ENCODE peak calls at places on chromosomes 6 and 20, in five cellular contexts. O is sigmoid colon; S is A549; P is activated CD8-positive, alpha-beta T cell treated with anti-CD3 and anti-CD28 coated beads for 36 hours; Z is heart right ventricle. E is an unnamed sample.

GRCh38 chr20:8627386-8628030 is 441.4 kb upstream of the PLCB4 start:
- DNase-seq in O (no peak), S (no peak), P (no peak), Z (no peak), E (no peak)

GRCh38 chr6:52727908-52728307 is 35.4 kb downstream of the GSTA2 start:
- DNase-seq in O (no peak), S (no peak), P (no peak), Z (no peak), E (no peak)

GRCh38 chr20:16864069-16864468 is 115.9 kb downstream of the OTOR start:
- DNase-seq in O (no peak), S (no peak), P (no peak), Z (no peak), E (no peak)

GRCh38 chr6:20370801-20371200 is 30.9 kb upstream of the E2F3 start:
- DNase-seq in O (no peak), S (no peak), P (no peak), Z (no peak), E (no peak)

GRCh38 chr6:5525209-5525608 is 263.9 kb downstream of the FARS2 start:
- DNase-seq in O (no peak), S (no peak), P (no peak), Z (no peak), E (no peak)

GRCh38 chr20:57221916-57222630 is 44.4 kb downstream of the BMP7 start:
- DNase-seq in O (no peak), S (no peak), P (no peak), Z (no peak), E (no peak)

GRCh38 chr6:165662041-165662491 is 975 bp downstream of the PDE10A start:
- DNase-seq in O (no peak), S (peak; percentile 48), P (no peak), Z (peak; percentile 61), E (no peak)

GRCh38 chr6:113421997-113422396 is 435.1 kb upstream of the MARCKS start:
- DNase-seq in O (no peak), S (no peak), P (no peak), Z (no peak), E (no peak)

GRCh38 chr6:133947302-133947900 is 5.6 kb upstream of the TBPL1 start:
- DNase-seq in O (no peak), S (no peak), P (no peak), Z (no peak), E (no peak)

GRCh38 chr6:2970034-2970685 is 1.2 kb downstream of the SERPINB6 start:
- DNase-seq in O (no peak), S (no peak), P (no peak), Z (no peak), E (no peak)

GRCh38 chr6:1614448-1614766 is 4.7 kb downstream of the FOXC1 start:
- DNase-seq in O (no peak), S (no peak), P (no peak), Z (no peak), E (no peak)

GRCh38 chr6:79030023-79030422 is 48.0 kb downstream of the PHIP start:
- DNase-seq in O (no peak), S (no peak), P (no peak), Z (no peak), E (no peak)

GRCh38 chr20:22385602-22386299 is 198.6 kb downstream of the FOXA2 start:
- DNase-seq in O (no peak), S (peak; percentile 64), P (no peak), Z (no peak), E (no peak)

GRCh38 chr6:137874204-137875001 is 7.3 kb downstream of the TNFAIP3 start:
- DNase-seq in O (no peak), S (no peak), P (no peak), Z (no peak), E (no peak)

GRCh38 chr6:160079686-160080043 is 42.0 kb upstream of the SLC22A1 start:
- DNase-seq in O (no peak), S (no peak), P (no peak), Z (no peak), E (no peak)

GRCh38 chr6:170230520-170231390 is 60.1 kb downstream of the DLL1 start:
- DNase-seq in O (no peak), S (no peak), P (no peak), Z (peak; percentile 31), E (no peak)

GRCh38 chr6:26743157-26743821 is 83.7 kb upstream of the ZNF322 start:
- DNase-seq in O (no peak), S (peak; percentile 57), P (no peak), Z (no peak), E (no peak)

GRCh38 chr6:70734979-70735378 is 67.3 kb downstream of the SMAP1 start:
- DNase-seq in O (no peak), S (no peak), P (no peak), Z (no peak), E (no peak)

GRCh38 chr6:119147101-119148053 is 68.9 kb upstream of the FAM184A start:
- DNase-seq in O (peak; percentile 74), S (peak; percentile 65), P (peak; percentile 87), Z (no peak), E (peak; percentile 52)

GRCh38 chr20:8798505-8798904 is 270.4 kb upstream of the PLCB4 start:
- DNase-seq in O (no peak), S (no peak), P (no peak), Z (no peak), E (peak; percentile 18)

GRCh38 chr6:84280030-84280429 is 52.6 kb upstream of the CEP162 start:
- DNase-seq in O (no peak), S (no peak), P (no peak), Z (no peak), E (no peak)

GRCh38 chr6:6517059-6517458 is 71.5 kb upstream of the LY86 start:
- DNase-seq in O (no peak), S (no peak), P (no peak), Z (no peak), E (no peak)

GRCh38 chr6:159700970-159701369 is 7.9 kb upstream of the SOD2 start:
- DNase-seq in O (no peak), S (no peak), P (no peak), Z (no peak), E (no peak)

GRCh38 chr6:83199865-83200230 is 6.7 kb downstream of the RWDD2A start:
- DNase-seq in O (no peak), S (no peak), P (no peak), Z (no peak), E (no peak)

GRCh38 chr6:159837511-159837910 is 37.4 kb downstream of the PNLDC1 start:
- DNase-seq in O (no peak), S (no peak), P (no peak), Z (no peak), E (no peak)

DNA sequence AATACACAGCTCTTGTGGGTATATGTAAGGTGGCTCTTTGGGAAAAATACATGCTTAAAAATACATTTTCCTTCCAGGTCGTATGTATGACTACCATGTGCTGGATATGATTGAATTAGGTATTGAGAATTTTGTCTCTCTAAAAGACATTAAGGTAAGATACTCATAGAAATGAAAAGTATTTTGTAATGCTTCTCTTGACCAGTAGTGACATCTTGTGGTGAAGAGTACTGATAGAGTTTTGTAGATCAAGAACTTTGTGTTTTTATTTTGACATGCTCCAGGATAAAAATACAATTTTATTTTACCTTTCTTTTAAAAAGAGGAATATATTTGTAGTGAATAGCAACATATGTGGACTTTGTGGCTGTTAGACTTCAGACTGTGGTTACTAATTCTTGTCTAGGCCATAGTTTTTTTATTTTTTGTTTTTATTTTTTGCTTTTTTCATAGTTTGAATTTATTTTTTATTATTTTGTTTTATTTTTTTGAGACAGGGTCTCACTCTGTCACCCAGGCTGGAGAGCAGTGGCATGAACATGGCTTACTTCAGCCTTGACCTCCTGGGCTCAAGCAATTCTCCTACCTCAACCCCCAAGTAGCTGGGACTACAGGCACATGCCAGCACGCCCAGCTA is 17.9 kb downstream of the RPF2 start:
- DNase-seq in O (no peak), S (no peak), P (no peak), Z (no peak), E (no peak)
- TF ChIP-seq CTCF in O (no peak), S (peak; percentile 63), P (peak; percentile 32), Z (peak; percentile 43), E (peak; percentile 29)

GRCh38 chr6:4412488-4412887 is 277.1 kb upstream of the ECI2 start:
- DNase-seq in O (no peak), S (no peak), P (no peak), Z (no peak), E (no peak)

GRCh38 chr6:4415549-4415948 is 280.2 kb upstream of the ECI2 start:
- DNase-seq in O (no peak), S (no peak), P (no peak), Z (no peak), E (no peak)

DNA sequence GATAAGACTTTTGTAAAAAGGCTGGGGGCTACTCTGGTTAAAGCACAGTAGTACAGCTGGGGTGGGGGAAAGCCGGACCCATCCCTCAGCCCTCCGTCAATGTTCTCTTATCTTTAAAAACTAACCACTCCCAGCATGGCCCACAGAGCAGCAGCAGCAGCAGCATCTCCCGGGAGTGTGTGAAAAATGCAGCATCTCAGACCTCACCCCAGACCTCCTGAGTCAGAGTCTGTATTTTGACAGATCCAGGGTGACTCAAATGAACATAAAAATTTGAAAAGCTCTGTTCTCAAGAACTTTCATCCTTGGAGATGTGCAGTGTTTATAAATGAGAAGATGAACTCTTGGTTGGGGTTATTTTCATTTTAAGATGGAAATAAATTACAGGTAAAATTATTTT is 277.7 kb upstream of the ECI2 start:
- DNase-seq in O (no peak), S (no peak), P (no peak), Z (no peak), E (no peak)
- TF ChIP-seq CTCF in O (no peak), S (no peak), P (no peak), Z (no peak), E (no peak)

DNA sequence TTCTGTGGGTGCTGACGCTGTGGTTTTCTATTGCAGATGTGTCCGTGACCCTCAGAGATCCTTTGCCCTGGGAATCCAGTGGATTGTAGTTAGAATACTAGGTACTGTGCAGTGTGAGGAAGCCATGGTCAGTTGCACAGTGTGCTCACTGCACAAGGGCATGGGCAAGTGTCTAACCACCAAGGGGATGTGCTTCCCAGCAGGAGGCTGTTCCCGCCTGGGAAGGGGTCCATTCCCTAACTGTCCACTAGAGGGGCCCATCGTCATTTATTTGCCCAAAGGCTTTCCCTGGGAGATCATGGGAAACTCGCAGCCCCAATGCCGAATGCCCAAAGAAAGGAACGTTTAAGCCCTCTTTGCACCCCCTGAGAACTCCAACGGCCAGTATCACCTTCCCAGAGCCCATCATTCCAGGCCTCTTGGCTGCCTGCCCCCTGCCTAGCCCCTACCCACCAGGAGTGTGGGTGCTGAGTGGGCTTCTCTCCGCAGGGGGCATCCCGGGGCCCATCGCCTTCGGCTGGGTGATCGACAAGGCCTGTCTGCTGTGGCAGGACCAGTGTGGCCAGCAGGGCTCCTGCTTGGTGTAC is 26.2 kb downstream of the SLCO4A1 start:
- DNase-seq in O (peak; percentile 90), S (peak; percentile 91), P (peak; percentile 25), Z (peak; percentile 58), E (peak; percentile 68)
- TF ChIP-seq CTCF in O (peak; percentile 96), S (peak; percentile 88), P (peak; percentile 59), Z (peak; percentile 84), E (peak; percentile 66)

GRCh38 chr6:14501240-14501639 is 383.7 kb downstream of the CD83 start:
- DNase-seq in O (no peak), S (no peak), P (no peak), Z (no peak), E (no peak)

GRCh38 chr6:14499309-14499708 is 381.7 kb downstream of the CD83 start:
- DNase-seq in O (no peak), S (no peak), P (no peak), Z (no peak), E (no peak)

GRCh38 chr6:14501914-14502313 is 384.3 kb downstream of the CD83 start:
- DNase-seq in O (no peak), S (no peak), P (no peak), Z (no peak), E (no peak)

GRCh38 chr6:14498748-14499147 is 381.2 kb downstream of the CD83 start:
- DNase-seq in O (no peak), S (no peak), P (no peak), Z (no peak), E (no peak)

GRCh38 chr6:14499804-14500203 is 382.2 kb downstream of the CD83 start:
- DNase-seq in O (no peak), S (no peak), P (no peak), Z (no peak), E (no peak)
- TF ChIP-seq CTCF in O (no peak), S (no peak), P (no peak), Z (no peak), E (no peak)

E was measured in uterus.